ENCODE peak calls at places on chromosome 3, in six cellular contexts. O is PC-3, P is cardiac muscle cell, G is GM23338, S is mammary epithelial cell, M is epithelial cell of esophagus. B is an unnamed sample.

GRCh38 chr3:15636028-15636709 is 34.6 kb downstream of the BTD start:
- DNase-seq in M (peak; percentile 81), G (no peak), P (peak; percentile 87), O (peak; percentile 93), S (peak; percentile 17), B (peak; percentile 87)

GRCh38 chr3:147404800-147405551 is 1.4 kb downstream of the ZIC4 start:
- DNase-seq in G (peak; percentile 61), M (no peak), S (no peak), P (no peak), O (no peak), B (peak; percentile 24)

GRCh38 chr3:141561426-141562034 is 74.7 kb downstream of the RASA2 start:
- DNase-seq in S (peak; percentile 30), G (peak; percentile 81), M (peak; percentile 73), O (peak; percentile 70), P (peak; percentile 86), B (peak; percentile 53)

GRCh38 chr3:143337387-143337786 is 217.8 kb downstream of the CHST2 start:
- DNase-seq in S (no peak), M (no peak), G (no peak), P (peak; percentile 18), O (no peak), B (no peak)

GRCh38 chr3:127974226-127974625 is 59.2 kb downstream of the KBTBD12 start:
- DNase-seq in G (no peak), M (no peak), P (no peak), S (no peak), O (no peak), B (no peak)

GRCh38 chr3:16480861-16481569 is 32.5 kb downstream of the RFTN1 start:
- DNase-seq in M (no peak), P (peak; percentile 62), S (peak; percentile 8), G (peak; percentile 67), O (peak; percentile 16), B (no peak)

GRCh38 chr3:68378631-68379030 is 553.7 kb downstream of the TAFA4 start:
- DNase-seq in M (no peak), P (no peak), O (no peak), G (no peak), S (no peak), B (no peak)

GRCh38 chr3:133905376-133905775 is 9.7 kb upstream of the RAB6B start:
- DNase-seq in O (no peak), S (no peak), M (no peak), G (peak; percentile 24), P (no peak), B (no peak)

GRCh38 chr3:152123457-152123856 is 145.3 kb upstream of the MBNL1 start:
- DNase-seq in M (no peak), S (no peak), G (no peak), P (peak; percentile 7), O (no peak), B (no peak)
- H3K4me3 ChIP-seq in M (no peak overlapping the region), S (no peak overlapping the region), G (no peak overlapping the region), P (no peak overlapping the region), O (no peak overlapping the region), B (no peak overlapping the region)

GRCh38 chr3:179069762-179070390 is 1.7 kb downstream of the ZMAT3 start:
- DNase-seq in S (peak; percentile 61), G (no peak), P (peak; percentile 32), O (no peak), M (peak; percentile 53), B (no peak)
- H3K4me3 ChIP-seq in S (peak overlapping the region; percentile 75), G (peak overlapping the region; percentile 97), P (peak overlapping the region; percentile 66), O (peak overlapping the region; percentile 1), M (peak overlapping the region; percentile 88), B (peak overlapping the region; percentile 85)

GRCh38 chr3:152396867-152397266 is 128.1 kb downstream of the MBNL1 start:
- DNase-seq in O (no peak), M (no peak), S (no peak), G (no peak), P (peak; percentile 79), B (no peak)
- H3K4me3 ChIP-seq in O (no peak overlapping the region), M (no peak overlapping the region), S (no peak overlapping the region), G (no peak overlapping the region), P (no peak overlapping the region), B (no peak overlapping the region)

GRCh38 chr3:114659109-114660081 is 365.6 kb downstream of the TIGIT start:
- DNase-seq in S (no peak), M (no peak), O (no peak), G (peak; percentile 11), P (peak; percentile 27), B (no peak)
- H3K4me3 ChIP-seq in S (no peak overlapping the region), M (no peak overlapping the region), O (no peak overlapping the region), G (no peak overlapping the region), P (no peak overlapping the region), B (no peak overlapping the region)

GRCh38 chr3:85476891-85477495 is 518.2 kb downstream of the CADM2 start:
- DNase-seq in S (no peak), P (no peak), M (peak; percentile 1), G (no peak), O (no peak), B (no peak)
- H3K4me3 ChIP-seq in S (no peak overlapping the region), P (no peak overlapping the region), M (no peak overlapping the region), G (no peak overlapping the region), O (no peak overlapping the region), B (no peak overlapping the region)

DNA sequence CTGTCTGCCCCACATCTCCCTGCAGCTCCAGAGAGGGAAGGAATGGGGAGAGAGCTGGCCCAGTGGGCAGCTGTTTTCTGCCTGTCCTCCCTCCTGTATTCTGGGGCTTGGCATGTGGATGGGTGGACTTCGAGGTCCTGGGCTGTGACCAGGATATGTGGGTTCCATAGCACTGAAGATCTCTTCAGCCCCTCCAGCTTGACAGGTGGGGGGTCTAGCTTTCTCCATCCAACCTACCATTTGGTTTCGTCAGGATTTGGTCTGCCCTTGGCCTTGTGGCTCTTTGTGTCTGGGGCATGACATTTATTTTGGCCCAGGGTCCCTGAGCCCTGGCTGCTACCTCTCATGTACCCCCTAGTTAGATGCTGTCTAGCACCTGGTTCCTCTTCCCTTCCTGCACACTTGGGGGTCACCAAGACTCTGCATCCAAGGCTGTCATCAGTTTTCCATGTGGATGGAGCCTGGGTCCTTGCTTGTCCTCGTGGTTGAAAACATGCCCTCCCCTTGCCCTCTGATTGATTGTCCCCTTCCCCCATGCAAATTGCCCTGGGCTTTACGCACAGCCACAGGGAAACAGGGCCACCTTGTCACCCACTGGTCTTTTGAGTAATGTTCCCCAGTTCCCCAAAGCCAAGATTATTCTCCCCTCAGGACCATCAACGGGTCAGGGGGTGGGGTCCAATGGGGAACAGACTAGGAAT is 3.2 kb downstream of the EPHB3 start:
- DNase-seq in P (no peak), M (no peak), O (no peak), S (no peak), G (no peak), B (no peak)
- H3K4me3 ChIP-seq in P (peak overlapping the region; percentile 98), M (peak overlapping the region; percentile 45), O (peak overlapping the region; percentile 48), S (no peak overlapping the region), G (no peak overlapping the region), B (no peak overlapping the region)